ENCODE peak calls at places on chromosomes 1 and 21, in six cellular contexts. G is PC-3, B is endothelial cell, T is omental fat pad, K is bronchial epithelial cell, D is lower lobe of right lung. I is an unnamed sample.

GRCh38 chr1:70887936-70888335 is 159.7 kb downstream of the PTGER3 start:
- DNase-seq in T (no peak), K (no peak), D (no peak), G (no peak), B (no peak), I (no peak)

GRCh38 chr21:45305831-45306230 is 18.1 kb upstream of the POFUT2 start:
- DNase-seq in B (no peak), D (peak), K (no peak), G (no peak), T (no peak), I (no peak)

GRCh38 chr1:204359474-204360255 is at the start of gene PLEKHA6:
- DNase-seq in G (no peak), D (no peak), B (no peak), K (no peak), T (no peak), I (no peak)

GRCh38 chr21:36699026-36699545 is at the start of gene SIM2:
- DNase-seq in T (no peak), K (peak), B (peak), D (no peak), G (peak), I (no peak)

GRCh38 chr21:46196733-46197132 is 12.5 kb upstream of the SPATC1L start:
- DNase-seq in G (no peak), B (no peak), D (peak), K (no peak), T (peak), I (peak)

GRCh38 chr1:173507847-173508209 is 30.7 kb downstream of the PRDX6 start:
- DNase-seq in D (no peak), K (peak), B (no peak), T (no peak), G (peak), I (no peak)

GRCh38 chr1:190708418-190709057 is 230.9 kb upstream of the BRINP3 start:
- DNase-seq in T (no peak), D (no peak), G (no peak), B (no peak), K (no peak), I (no peak)

GRCh38 chr21:45848805-45849204 is 132.8 kb upstream of the COL6A1 start:
- DNase-seq in K (no peak), B (no peak), T (no peak), D (no peak), G (no peak), I (no peak)

GRCh38 chr1:42035205-42035829 is 116.6 kb upstream of the HIVEP3 start:
- DNase-seq in K (no peak), D (peak), G (peak), T (no peak), B (peak), I (no peak)
- TF ChIP-seq CTCF in K (peak), D (peak), G (peak), T (no peak), B (peak), I (no peak)

GRCh38 chr1:107000907-107001306 is 55.6 kb upstream of the PRMT6 start:
- DNase-seq in G (no peak), T (no peak), B (no peak), K (no peak), D (no peak), I (no peak)

GRCh38 chr1:107003972-107004371 is 52.5 kb upstream of the PRMT6 start:
- DNase-seq in T (no peak), B (no peak), G (peak), D (no peak), K (peak), I (no peak)

GRCh38 chr1:106995970-106996369 is 60.5 kb upstream of the PRMT6 start:
- DNase-seq in K (no peak), T (no peak), D (no peak), B (no peak), G (no peak), I (no peak)

GRCh38 chr1:107004421-107004820 is 52.1 kb upstream of the PRMT6 start:
- DNase-seq in K (peak), T (no peak), B (no peak), G (no peak), D (no peak), I (no peak)

GRCh38 chr1:106998431-106999002 is 58.0 kb upstream of the PRMT6 start:
- DNase-seq in D (no peak), G (no peak), B (no peak), K (peak), T (no peak), I (no peak)
- TF ChIP-seq CTCF in D (no peak), G (no peak), B (no peak), K (no peak), T (no peak), I (no peak)

GRCh38 chr1:205576805-205577761 is 54.7 kb downstream of the ELK4 start:
- DNase-seq in G (no peak), D (no peak), K (no peak), B (no peak), T (no peak), I (no peak)
- TF ChIP-seq CTCF in G (peak), D (no peak), K (no peak), B (no peak), T (no peak), I (no peak)

GRCh38 chr1:38028671-38029070 is 16.1 kb downstream of the UTP11 start:
- DNase-seq in D (no peak), T (no peak), G (no peak), B (no peak), K (no peak), I (no peak)
- TF ChIP-seq CTCF in D (no peak), T (no peak), G (peak), B (no peak), K (peak), I (no peak)

GRCh38 chr1:19182223-19182622 is 27.8 kb downstream of the UBR4 start:
- DNase-seq in D (no peak), T (no peak), B (no peak), K (no peak), G (no peak), I (no peak)

GRCh38 chr1:19177811-19178210 is 32.3 kb downstream of the UBR4 start:
- DNase-seq in D (no peak), G (no peak), T (no peak), K (no peak), B (no peak), I (no peak)

GRCh38 chr1:19178734-19179398 is 31.2 kb downstream of the UBR4 start:
- DNase-seq in G (no peak), D (no peak), B (no peak), K (no peak), T (no peak), I (no peak)

GRCh38 chr1:19179597-19180271 is 30.3 kb downstream of the UBR4 start:
- DNase-seq in B (peak), T (no peak), D (no peak), G (peak), K (peak), I (no peak)
- TF ChIP-seq CTCF in B (peak), T (no peak), D (no peak), G (peak), K (no peak), I (no peak)

I was measured in activated B cell treated with CpG ODN at 0.5 μM for 24 hours.